ENCODE peak calls at places on chromosomes 3 and 15, in five cellular contexts. M, D, S, L and T are unnamed samples. For H3K4me1, the result is how much of the 10 kb centered on the place peaks cover.

GRCh38 chr15:31465083-31465955 is 138.7 kb downstream of the KLF13 start:
- DNase-seq in M (no peak), D (peak), S (no peak), L (peak), T (no peak)

GRCh38 chr15:39874890-39875549 is 45.0 kb downstream of the GPR176 start:
- DNase-seq in M (no peak), D (no peak), S (no peak), L (no peak), T (no peak)

GRCh38 chr15:85973584-85974347 is 105.9 kb upstream of the AGBL1 start:
- DNase-seq in M (no peak), D (no peak), S (no peak), L (no peak), T (no peak)

GRCh38 chr15:60787737-60788513 is 309.0 kb upstream of the ICE2 start:
- DNase-seq in M (no peak), D (no peak), S (no peak), L (no peak), T (no peak)

GRCh38 chr3:133944181-133944580 is 48.5 kb upstream of the RAB6B start:
- DNase-seq in M (no peak), D (no peak), S (peak), L (no peak), T (no peak)

GRCh38 chr15:99704444-99704838 is 28.8 kb downstream of the LYSMD4 start:
- DNase-seq in M (peak), D (no peak), S (no peak), L (peak), T (peak)

GRCh38 chr15:96053039-96054021 is 277.2 kb upstream of the NR2F2 start:
- DNase-seq in M (peak), D (peak), S (peak), L (peak), T (peak)

GRCh38 chr3:48125026-48125704 is 63.1 kb downstream of the CDC25A start:
- DNase-seq in M (no peak), D (no peak), S (peak), L (no peak), T (peak)

GRCh38 chr15:25456196-25456595 is 17.4 kb upstream of the UBE3A start:
- DNase-seq in M (no peak), D (no peak), S (no peak), L (no peak), T (no peak)

GRCh38 chr3:108486910-108487309 is 23.5 kb downstream of the MYH15 start:
- DNase-seq in M (no peak), D (no peak), S (no peak), L (peak), T (no peak)

GRCh38 chr3:142940000-142940399 is 23.5 kb downstream of the PAQR9 start:
- DNase-seq in M (no peak), D (no peak), S (no peak), L (no peak), T (no peak)

GRCh38 chr3:46127503-46127902 is 80.6 kb downstream of the CCR1 start:
- DNase-seq in M (no peak), D (no peak), S (no peak), L (no peak), T (peak)

GRCh38 chr3:187025254-187025655 is 94.9 kb downstream of the ST6GAL1 start:
- DNase-seq in M (no peak), D (no peak), S (no peak), L (no peak), T (no peak)

GRCh38 chr15:74870496-74871213 is 2.5 kb downstream of the SCAMP2 start:
- DNase-seq in M (no peak), D (no peak), S (no peak), L (no peak), T (peak)

GRCh38 chr3:42098171-42098570 is 7.0 kb downstream of the TRAK1 start:
- DNase-seq in M (no peak), D (no peak), S (no peak), L (no peak), T (no peak)

GRCh38 chr15:93088200-93088980 is 621 bp downstream of the RGMA start:
- DNase-seq in M (no peak), D (peak), S (peak), L (no peak), T (no peak)
- H3K4me3 ChIP-seq in M (no peak), D (peak), S (peak), L (peak), T (peak)

GRCh38 chr3:37995652-37996641 is 5.4 kb downstream of the VILL start:
- DNase-seq in M (no peak), D (peak), S (peak), L (no peak), T (no peak)
- H3K4me1 ChIP-seq in M (half or more), D (under half), S (under half), L (under half), T (half or more)

DNA sequence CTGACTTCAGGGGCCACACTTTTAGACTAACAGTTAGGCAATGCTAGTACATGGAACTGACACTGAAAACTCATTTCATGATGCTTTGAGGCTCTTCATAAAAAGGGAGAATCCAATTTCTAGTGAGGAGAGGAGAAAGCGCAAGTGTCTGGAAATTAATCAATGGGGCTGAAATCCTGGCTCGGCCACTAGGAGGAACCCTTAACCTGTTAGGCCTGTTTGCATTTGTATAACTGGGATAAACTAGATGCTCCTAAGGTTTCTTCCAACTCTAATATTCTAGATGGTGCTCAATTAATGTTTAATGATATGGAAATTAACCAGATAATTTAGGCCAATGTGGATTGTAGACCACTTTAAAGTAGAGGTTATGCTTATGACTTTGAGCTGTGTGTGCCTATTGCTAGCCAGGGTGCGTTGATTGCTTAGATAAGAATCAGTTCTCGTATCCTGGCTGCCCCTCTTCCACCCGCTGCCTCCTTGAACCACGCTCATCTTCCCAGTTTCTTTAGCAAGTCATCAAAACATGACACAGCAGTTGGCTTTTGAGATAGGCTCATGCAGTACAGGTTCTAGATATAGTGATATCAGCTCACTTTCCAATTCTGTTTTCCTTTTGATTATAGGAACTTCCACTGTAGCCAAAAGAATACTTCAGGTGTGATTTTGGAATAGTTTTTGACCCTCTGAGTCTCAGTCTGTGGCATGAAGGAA is 16.8 kb upstream of the CRBN start:
- DNase-seq in M (peak), D (no peak), S (no peak), L (no peak), T (peak)
- H3K4me3 ChIP-seq in M (no peak), D (no peak), S (no peak), L (no peak), T (no peak)

DNA sequence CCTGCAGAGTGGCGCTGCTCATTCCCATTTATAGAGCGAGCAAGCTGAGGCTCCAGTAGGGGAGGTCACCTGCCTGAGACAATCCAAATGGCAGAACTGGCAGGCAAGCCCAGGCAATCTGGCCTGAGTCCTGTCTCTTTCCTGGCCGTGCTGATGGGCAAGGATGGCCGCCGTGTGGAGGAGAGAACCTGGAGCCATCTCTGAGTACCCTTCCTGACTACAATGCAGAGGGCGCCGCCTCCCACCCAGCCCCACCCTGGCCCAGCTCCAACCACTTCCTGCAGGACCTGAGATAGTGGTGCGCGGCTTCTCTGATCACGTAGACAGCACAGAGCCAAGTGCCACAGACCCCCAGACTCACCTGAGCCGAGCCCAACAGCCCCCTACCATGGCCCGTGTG is 7.0 kb downstream of the TLR9 start:
- DNase-seq in M (peak), D (peak), S (no peak), L (no peak), T (no peak)
- H3K4me1 ChIP-seq in M (under half), D (half or more), S (under half), L (under half), T (under half)

GRCh38 chr3:86420990-86421739 is 569.8 kb downstream of the VGLL3 start:
- DNase-seq in M (no peak), D (no peak), S (no peak), L (no peak), T (no peak)

GRCh38 chr3:86416334-86416733 is 574.6 kb downstream of the VGLL3 start:
- DNase-seq in M (no peak), D (no peak), S (no peak), L (no peak), T (no peak)

GRCh38 chr3:86418861-86419260 is 572.1 kb downstream of the VGLL3 start:
- DNase-seq in M (no peak), D (no peak), S (no peak), L (no peak), T (no peak)
- H3K4me3 ChIP-seq in M (no peak), D (no peak), S (no peak), L (no peak), T (no peak)

GRCh38 chr3:70992557-70992956 is 591.0 kb downstream of the FOXP1 start:
- DNase-seq in M (no peak), D (no peak), S (no peak), L (no peak), T (no peak)
- H3K4me1 ChIP-seq in M (under half), D (under half), S (under half), L (under half), T (under half)

GRCh38 chr3:81985996-81986723 is 224.7 kb upstream of the GBE1 start:
- DNase-seq in M (peak), D (no peak), S (no peak), L (no peak), T (no peak)

GRCh38 chr3:81983382-81983781 is 221.9 kb upstream of the GBE1 start:
- DNase-seq in M (no peak), D (no peak), S (no peak), L (no peak), T (no peak)

DNA sequence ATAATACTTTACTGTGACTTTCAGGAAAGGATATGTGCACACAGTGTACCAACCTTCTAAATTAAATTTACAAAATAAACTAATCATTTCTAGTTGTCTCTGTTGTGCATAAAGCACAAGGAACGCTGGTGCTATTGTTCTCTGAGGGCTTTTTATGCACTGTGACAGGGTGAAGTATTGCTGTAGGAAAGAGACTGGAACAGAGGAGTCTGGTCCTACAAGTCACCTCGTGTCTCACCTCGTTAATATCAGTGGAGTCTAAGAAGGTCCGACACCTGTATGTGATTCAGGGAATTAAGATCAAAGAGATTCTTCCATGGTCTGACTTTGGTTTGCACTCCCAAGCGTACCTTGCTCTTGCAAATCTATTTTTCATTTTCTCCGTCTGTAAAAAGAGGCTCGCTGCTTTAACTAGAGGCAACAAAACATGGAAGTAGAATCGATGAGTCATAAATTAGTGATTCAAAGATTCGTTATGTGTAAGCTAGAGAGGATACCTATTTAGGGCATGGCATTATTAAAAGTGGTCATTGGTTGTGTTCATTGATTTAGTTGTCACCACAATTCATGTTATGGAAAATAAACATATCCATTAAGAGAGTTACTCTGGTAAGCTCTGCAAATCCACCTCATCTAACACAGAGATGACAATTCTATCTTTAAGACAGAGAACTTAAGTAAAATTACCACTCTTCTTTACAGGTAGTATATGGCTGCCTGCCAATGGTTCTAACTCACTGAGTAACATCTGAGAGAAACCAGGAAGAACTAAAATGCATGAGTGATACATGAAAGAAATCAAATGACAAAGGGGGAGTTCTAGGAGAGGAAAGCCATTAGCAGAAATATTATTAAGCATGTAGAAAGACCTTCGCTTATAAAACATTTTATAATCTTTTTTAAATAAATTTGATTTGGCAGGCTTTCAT is 219.4 kb upstream of the GBE1 start:
- DNase-seq in M (no peak), D (no peak), S (no peak), L (no peak), T (no peak)
- H3K4me3 ChIP-seq in M (no peak), D (no peak), S (no peak), L (no peak), T (no peak)

GRCh38 chr3:185788292-185788691 is 36.5 kb downstream of the IGF2BP2 start:
- DNase-seq in M (no peak), D (no peak), S (no peak), L (no peak), T (no peak)

GRCh38 chr3:185792955-185793354 is 31.9 kb downstream of the IGF2BP2 start:
- DNase-seq in M (no peak), D (no peak), S (no peak), L (no peak), T (no peak)

GRCh38 chr3:185786956-185787877 is 37.6 kb downstream of the IGF2BP2 start:
- DNase-seq in M (no peak), D (no peak), S (no peak), L (no peak), T (no peak)

GRCh38 chr3:185789134-185789533 is 35.7 kb downstream of the IGF2BP2 start:
- DNase-seq in M (no peak), D (no peak), S (no peak), L (no peak), T (no peak)

DNA sequence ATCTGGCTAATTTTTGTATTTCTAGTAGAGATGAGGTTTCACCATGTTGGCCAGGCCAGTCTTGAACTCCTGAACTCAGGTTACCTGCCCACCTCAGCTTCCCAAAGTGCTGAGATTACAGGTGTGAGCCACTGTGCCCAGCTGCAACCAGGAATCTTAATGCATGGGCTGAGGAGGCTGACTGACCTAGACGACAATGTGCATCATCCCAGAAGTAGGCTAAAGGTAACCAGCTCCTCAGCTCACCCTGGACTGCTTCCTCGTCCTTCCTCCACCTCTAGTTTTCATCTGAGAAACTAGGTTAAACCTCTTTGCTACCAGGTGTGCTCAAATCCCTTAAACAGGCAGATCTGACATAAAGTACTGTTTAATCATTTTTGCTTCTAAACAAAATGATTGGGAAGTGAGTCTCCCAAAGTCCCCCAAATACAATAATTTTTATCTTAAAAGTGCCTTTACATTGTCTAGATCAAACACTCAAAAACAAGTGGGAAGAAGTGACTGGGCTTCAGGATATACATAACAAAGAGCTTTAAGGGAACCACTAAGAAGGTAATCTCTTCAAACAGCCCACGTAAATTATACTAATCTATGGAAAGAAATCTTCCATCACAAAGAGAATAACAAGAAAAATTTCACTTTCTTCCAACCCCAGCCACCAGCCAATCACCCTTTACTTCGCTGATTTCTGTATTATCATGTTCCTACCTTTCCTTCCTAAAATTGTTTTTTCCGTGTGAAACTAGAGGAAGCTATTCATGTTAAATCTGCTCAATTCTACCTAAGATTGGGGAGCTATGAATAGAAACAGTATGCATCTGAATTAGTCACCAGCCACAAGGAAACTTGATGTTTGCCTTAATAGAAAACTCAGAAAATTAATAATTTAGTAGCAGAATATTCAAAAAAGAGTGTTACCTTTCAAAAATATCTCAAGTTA is 34.7 kb downstream of the IGF2BP2 start:
- DNase-seq in M (no peak), D (no peak), S (no peak), L (no peak), T (no peak)
- H3K4me1 ChIP-seq in M (under half), D (under half), S (under half), L (under half), T (under half)

DNA sequence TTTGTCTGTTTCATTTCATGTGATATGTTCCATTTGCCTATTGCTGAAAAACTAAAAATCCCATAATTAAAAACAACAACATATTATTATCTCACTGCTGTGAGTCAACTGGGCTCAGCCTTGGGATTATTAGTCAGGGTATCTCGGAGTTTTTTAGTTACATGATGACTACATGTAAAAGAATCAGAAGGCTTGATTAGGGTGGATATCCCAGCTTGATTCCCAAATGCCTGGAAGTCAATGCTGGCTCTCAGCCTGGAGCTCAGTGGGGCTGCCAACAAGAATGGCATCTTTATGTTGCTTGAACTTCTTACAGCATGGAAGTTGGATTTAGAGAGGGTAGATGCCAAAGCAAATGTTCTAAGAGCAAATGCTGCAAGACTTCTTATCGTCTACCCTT is 278.6 kb downstream of the PLOD2 start:
- DNase-seq in M (no peak), D (no peak), S (no peak), L (no peak), T (no peak)
- H3K4me3 ChIP-seq in M (no peak), D (no peak), S (no peak), L (no peak), T (no peak)

GRCh38 chr3:15497984-15498383 is 23.5 kb downstream of the COLQ start:
- DNase-seq in M (no peak), D (no peak), S (no peak), L (no peak), T (no peak)

GRCh38 chr3:15493436-15493835 is 28.1 kb downstream of the COLQ start:
- DNase-seq in M (no peak), D (no peak), S (no peak), L (no peak), T (no peak)

GRCh38 chr3:15496341-15496664 is 25.2 kb downstream of the COLQ start:
- DNase-seq in M (no peak), D (no peak), S (no peak), L (no peak), T (no peak)

GRCh38 chr3:15492847-15493360 is 28.6 kb downstream of the COLQ start:
- DNase-seq in M (no peak), D (no peak), S (no peak), L (no peak), T (no peak)

DNA sequence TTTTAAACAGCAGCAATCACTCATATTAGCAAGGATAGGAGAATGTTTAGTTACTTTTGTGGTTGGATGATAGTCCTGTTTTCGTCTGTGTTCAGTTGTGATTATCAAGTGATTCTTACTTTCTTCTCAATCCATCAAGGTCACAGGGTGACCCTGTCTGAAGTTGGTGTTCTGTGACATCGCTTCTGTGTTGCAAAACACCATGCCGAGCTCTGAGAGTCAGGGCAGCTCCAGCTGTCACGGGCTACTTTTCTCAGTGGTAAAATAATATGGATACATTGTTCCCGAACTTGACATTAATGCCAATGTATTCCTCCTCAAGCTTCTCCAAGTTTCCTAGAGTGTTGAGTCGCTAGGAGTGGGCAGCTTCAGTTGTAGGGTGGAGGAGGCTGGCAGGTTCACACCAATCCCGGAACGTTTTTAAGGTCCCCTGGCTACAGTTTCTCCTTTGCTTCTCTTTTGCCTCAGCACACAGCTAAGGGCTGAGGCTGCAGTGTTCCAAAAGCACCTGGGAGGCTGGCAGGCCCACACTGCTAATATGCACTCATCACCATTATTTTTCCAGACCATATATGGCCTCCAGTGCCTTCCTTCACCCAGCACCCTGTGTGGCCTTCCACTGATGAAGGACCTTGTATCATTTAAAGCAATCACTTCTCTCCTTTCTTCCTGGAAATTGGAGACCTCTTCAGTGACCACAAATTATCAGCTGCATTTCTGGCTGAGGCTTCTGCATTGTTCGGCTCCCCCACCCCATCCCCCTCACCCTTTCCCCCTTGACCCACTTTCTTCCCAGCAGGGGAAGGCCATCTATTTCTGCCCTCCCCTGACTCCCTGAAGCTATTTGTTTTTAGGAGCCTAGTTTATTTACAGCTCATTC is 25.8 kb downstream of the COLQ start:
- DNase-seq in M (no peak), D (no peak), S (no peak), L (no peak), T (no peak)
- H3K4me1 ChIP-seq in M (under half), D (under half), S (under half), L (under half), T (under half)